ENCODE peak calls at places on chromosomes 16 and 17, in six cellular contexts. One of them, this sample, is unnamed.
A peak's percentile ranks its signal among the peaks of the same experiment; 100 is the strongest.

GRCh38 chr16:56610017-56610608 is 1.7 kb downstream of the MT2A start:
- DNase-seq in HL-60: peak; percentile 57
- DNase-seq in A549: peak; percentile 75
- DNase-seq in right cardiac atrium: peak; percentile 57
- DNase-seq in tibial artery: peak; percentile 75
- DNase-seq in transverse colon: peak; percentile 52
- DNase-seq in this sample: no peak

GRCh38 chr17:4480929-4481898 is 17.5 kb upstream of the SPNS2 start:
- DNase-seq in HL-60: peak; percentile 81
- DNase-seq in A549: no peak
- DNase-seq in right cardiac atrium: no peak
- DNase-seq in tibial artery: no peak
- DNase-seq in transverse colon: peak; percentile 81
- DNase-seq in this sample: no peak

GRCh38 chr17:7446669-7447068 is 1.8 kb downstream of the CHRNB1 start:
- DNase-seq in HL-60: no peak
- DNase-seq in A549: no peak
- DNase-seq in right cardiac atrium: no peak
- DNase-seq in tibial artery: no peak
- DNase-seq in transverse colon: no peak
- DNase-seq in this sample: no peak

GRCh38 chr17:29292992-29293889 is 707 bp downstream of the NUFIP2 start:
- DNase-seq in HL-60: peak; percentile 70
- DNase-seq in A549: peak; percentile 61
- DNase-seq in right cardiac atrium: peak; percentile 76
- DNase-seq in tibial artery: peak; percentile 63
- DNase-seq in transverse colon: peak; percentile 67
- DNase-seq in this sample: peak; percentile 15

GRCh38 chr16:30515275-30515674 is 11.1 kb downstream of the ZNF768 start:
- DNase-seq in HL-60: no peak
- DNase-seq in A549: no peak
- DNase-seq in right cardiac atrium: no peak
- DNase-seq in tibial artery: no peak
- DNase-seq in transverse colon: no peak
- DNase-seq in this sample: no peak

GRCh38 chr16:79823644-79824043 is 223.1 kb upstream of the MAF start:
- DNase-seq in HL-60: no peak
- DNase-seq in A549: no peak
- DNase-seq in right cardiac atrium: no peak
- DNase-seq in tibial artery: no peak
- DNase-seq in transverse colon: no peak
- DNase-seq in this sample: no peak

GRCh38 chr17:14320098-14320497 is 19.2 kb downstream of the HS3ST3B1 start:
- DNase-seq in HL-60: no peak
- DNase-seq in A549: no peak
- DNase-seq in right cardiac atrium: no peak
- DNase-seq in tibial artery: no peak
- DNase-seq in transverse colon: no peak
- DNase-seq in this sample: no peak

GRCh38 chr17:61583242-61583641 is 7.8 kb downstream of the NACA2 start:
- DNase-seq in HL-60: peak; percentile 5
- DNase-seq in A549: peak; percentile 79
- DNase-seq in right cardiac atrium: no peak
- DNase-seq in tibial artery: no peak
- DNase-seq in transverse colon: no peak
- DNase-seq in this sample: no peak

GRCh38 chr16:10181196-10182162 is 749 bp downstream of the GRIN2A start:
- DNase-seq in HL-60: peak; percentile 43
- DNase-seq in A549: peak; percentile 69
- DNase-seq in right cardiac atrium: peak; percentile 64
- DNase-seq in tibial artery: peak; percentile 33
- DNase-seq in transverse colon: peak; percentile 60
- DNase-seq in this sample: no peak

GRCh38 chr16:19182487-19182886 is 14.4 kb downstream of the SYT17 start:
- DNase-seq in HL-60: no peak
- DNase-seq in A549: no peak
- DNase-seq in right cardiac atrium: no peak
- DNase-seq in tibial artery: no peak
- DNase-seq in transverse colon: no peak
- DNase-seq in this sample: no peak

GRCh38 chr17:8679136-8679535 is 48.6 kb upstream of the MYH10 start:
- DNase-seq in HL-60: no peak
- DNase-seq in A549: no peak
- DNase-seq in right cardiac atrium: no peak
- DNase-seq in tibial artery: no peak
- DNase-seq in transverse colon: no peak
- DNase-seq in this sample: peak; percentile 64

GRCh38 chr17:8680850-8681174 is 50.3 kb upstream of the MYH10 start:
- DNase-seq in HL-60: no peak
- DNase-seq in A549: no peak
- DNase-seq in right cardiac atrium: no peak
- DNase-seq in tibial artery: no peak
- DNase-seq in transverse colon: no peak
- DNase-seq in this sample: no peak

GRCh38 chr17:8680402-8680801 is 49.9 kb upstream of the MYH10 start:
- DNase-seq in HL-60: no peak
- DNase-seq in A549: no peak
- DNase-seq in right cardiac atrium: no peak
- DNase-seq in tibial artery: no peak
- DNase-seq in transverse colon: no peak
- DNase-seq in this sample: no peak

GRCh38 chr17:8683355-8683754 is 52.8 kb upstream of the MYH10 start:
- DNase-seq in HL-60: no peak
- DNase-seq in A549: no peak
- DNase-seq in right cardiac atrium: no peak
- DNase-seq in tibial artery: no peak
- DNase-seq in transverse colon: no peak
- DNase-seq in this sample: no peak

DNA sequence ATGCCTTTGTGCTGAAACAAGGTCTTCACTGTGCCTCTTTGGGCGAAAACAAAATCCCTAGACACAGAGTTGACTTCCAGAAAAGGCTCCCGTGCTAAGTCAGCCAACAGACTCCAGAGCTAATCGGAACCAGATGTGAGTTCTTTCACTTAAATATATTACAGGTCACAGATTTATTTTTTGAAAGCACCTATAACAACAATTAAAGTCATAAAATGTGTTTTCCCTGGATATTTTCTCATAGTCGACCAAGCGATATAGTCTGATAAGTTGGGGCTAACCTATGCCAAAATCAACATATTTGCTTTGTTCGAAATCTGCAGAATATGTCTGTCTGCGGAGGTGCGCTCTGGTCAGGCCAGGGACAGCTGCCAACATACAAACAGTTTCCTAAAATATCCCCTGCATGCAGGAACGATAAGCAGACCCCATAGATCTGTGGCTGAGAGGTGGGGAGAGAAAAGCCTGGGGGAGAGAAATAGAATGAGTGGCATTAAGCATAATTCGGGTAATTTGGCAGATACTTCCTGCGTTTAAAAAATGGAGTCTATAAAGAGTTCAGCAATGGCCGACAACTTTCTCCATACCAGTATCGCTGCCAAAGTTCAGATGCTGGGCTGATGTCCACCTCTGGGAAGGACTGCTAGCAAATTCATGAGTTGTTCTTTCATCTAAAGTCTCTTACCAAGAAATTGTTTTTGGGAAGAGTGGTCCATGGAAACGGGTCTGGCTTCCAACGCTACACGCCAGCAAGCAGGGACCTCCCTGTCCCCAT is 50.8 kb upstream of the MYH10 start:
- DNase-seq in HL-60: no peak
- DNase-seq in A549: no peak
- DNase-seq in right cardiac atrium: peak; percentile 37
- DNase-seq in tibial artery: no peak
- DNase-seq in transverse colon: no peak
- DNase-seq in this sample: peak; percentile 82
- H3K27ac ChIP-seq in HL-60: no peak overlapping the region
- H3K27ac ChIP-seq in A549: no peak overlapping the region
- H3K27ac ChIP-seq in right cardiac atrium: peak overlapping the region; percentile 32
- H3K27ac ChIP-seq in tibial artery: peak overlapping the region; percentile 80
- H3K27ac ChIP-seq in transverse colon: peak overlapping the region; percentile 19
- H3K27ac ChIP-seq in this sample: peak overlapping the region; percentile 87

GRCh38 chr17:42617956-42618431 is 8.5 kb downstream of the TUBG1 start:
- DNase-seq in HL-60: no peak
- DNase-seq in A549: no peak
- DNase-seq in right cardiac atrium: no peak
- DNase-seq in tibial artery: no peak
- DNase-seq in transverse colon: peak; percentile 20
- DNase-seq in this sample: no peak
- H3K27ac ChIP-seq in HL-60: no peak overlapping the region
- H3K27ac ChIP-seq in A549: no peak overlapping the region
- H3K27ac ChIP-seq in right cardiac atrium: peak overlapping the region; percentile 38
- H3K27ac ChIP-seq in tibial artery: no peak overlapping the region
- H3K27ac ChIP-seq in transverse colon: peak overlapping the region; percentile 42
- H3K27ac ChIP-seq in this sample: no peak overlapping the region

GRCh38 chr16:57999366-57999970 is 1.0 kb downstream of the ZNF319 start:
- DNase-seq in HL-60: peak; percentile 70
- DNase-seq in A549: peak; percentile 31
- DNase-seq in right cardiac atrium: no peak
- DNase-seq in tibial artery: no peak
- DNase-seq in transverse colon: no peak
- DNase-seq in this sample: no peak
- H3K27ac ChIP-seq in HL-60: peak overlapping the region; percentile 72
- H3K27ac ChIP-seq in A549: peak overlapping the region; percentile 98
- H3K27ac ChIP-seq in right cardiac atrium: peak overlapping the region; percentile 6
- H3K27ac ChIP-seq in tibial artery: peak overlapping the region; percentile 90
- H3K27ac ChIP-seq in transverse colon: peak overlapping the region; percentile 97
- H3K27ac ChIP-seq in this sample: peak overlapping the region; percentile 95

DNA sequence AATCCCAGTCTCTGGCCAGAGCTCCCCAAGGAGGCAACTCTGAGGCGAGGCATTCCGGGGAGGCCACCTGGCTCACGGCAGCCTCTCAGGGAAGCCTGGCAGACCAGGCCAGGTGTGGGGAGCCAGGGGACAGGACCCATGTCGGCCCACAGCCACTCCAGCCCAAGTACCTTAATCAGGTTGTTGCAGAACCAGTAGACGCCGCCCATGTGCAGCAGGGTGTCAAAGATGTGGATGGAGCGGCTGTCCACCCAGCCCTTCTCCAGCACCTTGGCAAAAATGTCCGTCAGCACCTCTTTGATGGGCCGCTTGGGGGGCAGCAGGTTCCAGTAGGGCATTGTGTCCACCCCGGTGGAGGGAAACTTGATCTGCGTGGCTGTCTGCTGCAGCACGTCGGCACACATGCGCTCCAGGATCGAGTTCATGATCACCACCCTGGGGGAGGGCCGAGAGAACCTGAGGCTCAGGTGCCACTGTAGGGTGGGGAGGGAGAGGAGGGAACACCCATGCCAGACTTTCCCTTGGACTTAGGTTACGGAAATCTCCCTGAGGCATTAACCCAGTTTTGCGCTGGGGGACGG is 7.8 kb downstream of the CSF3 start:
- DNase-seq in HL-60: no peak
- DNase-seq in A549: no peak
- DNase-seq in right cardiac atrium: no peak
- DNase-seq in tibial artery: no peak
- DNase-seq in transverse colon: peak; percentile 54
- DNase-seq in this sample: no peak
- H3K27ac ChIP-seq in HL-60: no peak overlapping the region
- H3K27ac ChIP-seq in A549: peak overlapping the region; percentile 84
- H3K27ac ChIP-seq in right cardiac atrium: no peak overlapping the region
- H3K27ac ChIP-seq in tibial artery: no peak overlapping the region
- H3K27ac ChIP-seq in transverse colon: peak overlapping the region; percentile 80
- H3K27ac ChIP-seq in this sample: no peak overlapping the region

DNA sequence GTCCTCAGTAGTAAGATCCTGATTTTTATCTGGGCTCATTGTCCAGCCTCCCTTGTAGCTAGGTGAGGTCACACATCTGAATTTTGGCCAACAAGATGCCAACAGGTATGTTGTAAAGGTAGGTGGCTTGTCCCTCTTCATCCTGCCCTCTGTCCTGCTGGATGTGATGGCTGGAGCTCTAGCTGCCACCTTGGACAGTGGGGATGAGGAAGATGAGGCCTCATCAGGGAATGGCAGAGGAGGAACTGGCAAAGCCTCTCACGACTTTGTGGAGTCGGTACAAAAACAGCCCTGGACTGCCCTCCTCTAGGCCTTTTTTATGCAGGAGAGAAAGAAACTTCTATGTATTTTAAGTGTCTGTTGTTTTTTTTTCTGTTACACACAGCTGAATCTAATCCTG is 2.4 kb upstream of the MFAP4 start:
- DNase-seq in HL-60: no peak
- DNase-seq in A549: no peak
- DNase-seq in right cardiac atrium: no peak
- DNase-seq in tibial artery: no peak
- DNase-seq in transverse colon: peak; percentile 4
- DNase-seq in this sample: no peak
- H3K27ac ChIP-seq in HL-60: no peak overlapping the region
- H3K27ac ChIP-seq in A549: no peak overlapping the region
- H3K27ac ChIP-seq in right cardiac atrium: peak overlapping the region; percentile 3
- H3K27ac ChIP-seq in tibial artery: peak overlapping the region; percentile 97
- H3K27ac ChIP-seq in transverse colon: peak overlapping the region; percentile 88
- H3K27ac ChIP-seq in this sample: peak overlapping the region; percentile 98

GRCh38 chr16:87956771-87957279 is 5.6 kb downstream of the BANP start:
- DNase-seq in HL-60: no peak
- DNase-seq in A549: peak; percentile 57
- DNase-seq in right cardiac atrium: no peak
- DNase-seq in tibial artery: no peak
- DNase-seq in transverse colon: no peak
- DNase-seq in this sample: no peak

GRCh38 chr16:87957296-87958069 is 6.2 kb downstream of the BANP start:
- DNase-seq in HL-60: no peak
- DNase-seq in A549: no peak
- DNase-seq in right cardiac atrium: no peak
- DNase-seq in tibial artery: no peak
- DNase-seq in transverse colon: no peak
- DNase-seq in this sample: no peak

GRCh38 chr16:87960851-87961250 is 9.6 kb downstream of the BANP start:
- DNase-seq in HL-60: no peak
- DNase-seq in A549: no peak
- DNase-seq in right cardiac atrium: no peak
- DNase-seq in tibial artery: no peak
- DNase-seq in transverse colon: no peak
- DNase-seq in this sample: no peak

GRCh38 chr16:87959391-87959968 is 8.2 kb downstream of the BANP start:
- DNase-seq in HL-60: no peak
- DNase-seq in A549: no peak
- DNase-seq in right cardiac atrium: no peak
- DNase-seq in tibial artery: no peak
- DNase-seq in transverse colon: no peak
- DNase-seq in this sample: no peak

GRCh38 chr16:87958632-87959031 is 7.4 kb downstream of the BANP start:
- DNase-seq in HL-60: no peak
- DNase-seq in A549: no peak
- DNase-seq in right cardiac atrium: no peak
- DNase-seq in tibial artery: no peak
- DNase-seq in transverse colon: no peak
- DNase-seq in this sample: no peak
- H3K27ac ChIP-seq in HL-60: no peak overlapping the region
- H3K27ac ChIP-seq in A549: no peak overlapping the region
- H3K27ac ChIP-seq in right cardiac atrium: no peak overlapping the region
- H3K27ac ChIP-seq in tibial artery: no peak overlapping the region
- H3K27ac ChIP-seq in transverse colon: no peak overlapping the region
- H3K27ac ChIP-seq in this sample: no peak overlapping the region